ENCODE peak calls at places on chromosomes 1 and 21, in nine cellular contexts. P is prostate gland, A is GM23338, W is transverse colon, O is endothelial cell of umbilical vein, M is sigmoid colon, V is HCT116, H is K562, J is H1. Z is an unnamed sample.

GRCh38 chr1:35886606-35887431 is 3.8 kb downstream of the AGO1 start:
- DNase-seq in O (peak; percentile 44), M (no peak), J (no peak), W (no peak), H (peak; percentile 88), P (no peak), A (peak; percentile 45), V (no peak), Z (no peak)

GRCh38 chr1:179877586-179878265 is at the start of gene TOR1AIP2:
- DNase-seq in W (peak; percentile 93), J (peak; percentile 86), A (peak; percentile 96), P (peak; percentile 90), M (peak; percentile 95), V (peak; percentile 74), O (peak; percentile 78), H (peak; percentile 90), Z (no peak)

GRCh38 chr1:193058529-193059281 is 455 bp downstream of the UCHL5 start:
- DNase-seq in W (peak; percentile 54), O (peak; percentile 58), P (peak; percentile 8), M (peak; percentile 72), V (no peak), J (peak; percentile 49), H (peak; percentile 52), A (peak; percentile 58), Z (peak; percentile 91)

GRCh38 chr21:46206163-46207005 is 22.1 kb upstream of the SPATC1L start:
- DNase-seq in M (peak; percentile 55), A (no peak), J (no peak), O (no peak), P (no peak), H (no peak), V (no peak), W (peak; percentile 4), Z (no peak)

GRCh38 chr1:53439337-53440207 is 19.6 kb upstream of the DMRTB1 start:
- DNase-seq in H (no peak), V (no peak), M (no peak), O (no peak), J (no peak), W (no peak), A (no peak), P (no peak), Z (no peak)

GRCh38 chr1:61198554-61198953 is 116.2 kb downstream of the NFIA start:
- DNase-seq in A (no peak), H (no peak), P (no peak), J (no peak), V (no peak), W (no peak), M (no peak), O (no peak), Z (no peak)

GRCh38 chr21:36297938-36298572 is 21.9 kb upstream of the MORC3 start:
- DNase-seq in W (peak; percentile 85), H (peak; percentile 77), A (no peak), M (peak; percentile 69), V (no peak), P (peak; percentile 92), J (no peak), O (no peak), Z (no peak)

GRCh38 chr1:61011514-61012263 is 70.7 kb upstream of the NFIA start:
- DNase-seq in J (no peak), V (no peak), W (no peak), M (no peak), H (no peak), O (peak; percentile 10), A (no peak), P (no peak), Z (no peak)

GRCh38 chr1:20105856-20106255 is 13.5 kb downstream of the PLA2G2D start:
- DNase-seq in O (no peak), J (no peak), W (no peak), A (no peak), H (no peak), V (no peak), P (peak; percentile 26), M (no peak), Z (no peak)

GRCh38 chr1:181608951-181609350 is 125.6 kb downstream of the CACNA1E start:
- DNase-seq in M (no peak), J (peak; percentile 51), W (no peak), O (no peak), P (no peak), H (no peak), A (peak; percentile 48), V (no peak), Z (peak; percentile 19)

GRCh38 chr1:23169219-23169575 is 541 bp upstream of the LUZP1 start:
- DNase-seq in A (no peak), O (no peak), J (no peak), P (no peak), W (no peak), M (no peak), V (no peak), H (no peak), Z (no peak)

GRCh38 chr1:23168079-23168461 is 586 bp downstream of the LUZP1 start:
- DNase-seq in P (peak; percentile 22), J (no peak), O (no peak), V (no peak), M (peak; percentile 68), W (peak; percentile 39), H (peak; percentile 70), A (no peak), Z (no peak)

GRCh38 chr1:23171181-23171755 is 2.6 kb upstream of the LUZP1 start:
- DNase-seq in J (no peak), A (no peak), H (no peak), O (no peak), V (no peak), P (no peak), M (no peak), W (no peak), Z (no peak)

GRCh38 chr1:23168462-23169218 is at the start of gene LUZP1:
- DNase-seq in W (peak; percentile 93), M (peak; percentile 97), J (peak; percentile 98), P (peak; percentile 90), H (peak; percentile 93), A (peak; percentile 81), O (peak; percentile 93), V (peak; percentile 70), Z (no peak)

GRCh38 chr1:23169727-23170335 is 1.2 kb upstream of the LUZP1 start:
- DNase-seq in V (peak; percentile 64), O (peak; percentile 91), H (peak; percentile 81), A (peak; percentile 30), W (peak; percentile 64), P (peak; percentile 47), M (peak; percentile 88), J (no peak), Z (no peak)
- TF ChIP-seq POLR2AphosphoS5 in V (peak; percentile 59), O (no peak), H (peak; percentile 52), A (no peak), W (peak; percentile 48), P (peak; percentile 32), M (peak; percentile 38), J (no peak), Z (peak; percentile 53)

GRCh38 chr1:147341246-147341645 is 98.8 kb downstream of the CHD1L start:
- DNase-seq in A (no peak), P (no peak), W (no peak), H (no peak), J (no peak), V (no peak), M (no peak), O (no peak), Z (no peak)
- H3K27ac ChIP-seq in A (no peak overlapping the region), P (no peak overlapping the region), W (no peak overlapping the region), H (no peak overlapping the region), J (no peak overlapping the region), V (no peak overlapping the region), M (no peak overlapping the region), O (no peak overlapping the region), Z (no peak overlapping the region)

GRCh38 chr1:109626682-109627408 is 7.2 kb downstream of the AMPD2 start:
- DNase-seq in J (peak; percentile 27), P (no peak), M (no peak), O (no peak), A (no peak), W (no peak), V (no peak), H (no peak), Z (no peak)

GRCh38 chr1:109629372-109630030 is 9.9 kb downstream of the AMPD2 start:
- DNase-seq in O (no peak), M (no peak), P (peak; percentile 2), J (peak; percentile 35), V (no peak), A (no peak), H (no peak), W (no peak), Z (peak; percentile 72)

GRCh38 chr1:109628540-109629321 is 9.1 kb downstream of the AMPD2 start:
- DNase-seq in P (peak; percentile 6), V (no peak), A (no peak), J (peak; percentile 37), W (no peak), M (no peak), O (no peak), H (no peak), Z (no peak)

GRCh38 chr1:109625601-109626560 is 6.2 kb downstream of the AMPD2 start:
- DNase-seq in J (peak; percentile 40), W (no peak), O (no peak), P (no peak), M (no peak), H (no peak), A (no peak), V (no peak), Z (no peak)

GRCh38 chr1:109627692-109628399 is 8.2 kb downstream of the AMPD2 start:
- DNase-seq in O (no peak), W (no peak), M (no peak), H (no peak), A (no peak), P (no peak), J (peak; percentile 22), V (no peak), Z (no peak)
- H3K36me3 ChIP-seq in O (peaks cover 9% of the 10 kb centered on the region), W (no peaks in the 10 kb centered on the region), M (peaks cover 27% of the 10 kb centered on the region), H (peaks cover 63% of the 10 kb centered on the region), A (peaks cover 4% of the 10 kb centered on the region), P (no peaks in the 10 kb centered on the region), J (peaks cover 22% of the 10 kb centered on the region), V (peaks cover 6% of the 10 kb centered on the region), Z (peaks cover 51% of the 10 kb centered on the region)

GRCh38 chr1:109483658-109484518 is at the start of gene ATXN7L2:
- DNase-seq in A (peak; percentile 96), J (peak; percentile 91), W (peak; percentile 93), V (peak; percentile 77), O (peak; percentile 92), M (peak; percentile 97), H (peak; percentile 100), P (peak; percentile 91), Z (peak; percentile 95)

GRCh38 chr1:109484519-109484975 is 842 bp downstream of the ATXN7L2 start:
- DNase-seq in A (peak; percentile 74), M (no peak), W (no peak), O (no peak), J (no peak), H (no peak), P (no peak), V (no peak), Z (no peak)

GRCh38 chr1:109481646-109482045 is 2.1 kb upstream of the ATXN7L2 start:
- DNase-seq in O (no peak), H (no peak), P (no peak), W (no peak), J (no peak), M (peak; percentile 34), V (no peak), A (no peak), Z (no peak)

GRCh38 chr1:109482242-109482641 is 1.5 kb upstream of the ATXN7L2 start:
- DNase-seq in O (no peak), M (no peak), V (no peak), J (no peak), H (no peak), A (no peak), W (no peak), P (no peak), Z (no peak)

GRCh38 chr1:109482796-109483638 is 688 bp upstream of the ATXN7L2 start:
- DNase-seq in V (no peak), O (peak; percentile 3), W (no peak), H (peak; percentile 45), M (peak; percentile 80), J (peak; percentile 81), P (no peak), A (peak; percentile 77), Z (no peak)
- TF ChIP-seq POLR2AphosphoS5 in V (no peak), O (no peak), W (no peak), H (no peak), M (no peak), J (no peak), P (no peak), A (no peak), Z (no peak)